ENCODE peak calls at places on chromosomes 12 and 14, in eight cellular contexts. P is astrocyte of the spinal cord; I is AG09319; K is NCI-H2081; X is SK-MEL-5; T is naive thymus-derived CD8-positive, alpha-beta T cell; Q is LHCN-M2; A is globus pallidus. D is an unnamed sample.
A peak's percentile ranks its signal among the peaks of the same experiment; 100 is the strongest.

GRCh38 chr12:91883811-91884210 is 261.8 kb downstream of the BTG1 start:
- DNase-seq in P (no peak), I (no peak), K (no peak), X (no peak), T (no peak), Q (no peak), A (no peak), D (no peak)

GRCh38 chr14:96255501-96256366 is at the start of gene BDKRB1:
- DNase-seq in P (peak; percentile 32), I (peak; percentile 73), K (no peak), X (no peak), T (no peak), Q (peak; percentile 88), A (no peak), D (no peak)

GRCh38 chr12:19893514-19893913 is 454.2 kb downstream of the AEBP2 start:
- DNase-seq in P (peak; percentile 52), I (no peak), K (no peak), X (peak; percentile 79), T (no peak), Q (peak; percentile 41), A (no peak), D (no peak)

GRCh38 chr12:50221228-50222008 is 54.2 kb upstream of the CERS5 start:
- DNase-seq in P (peak; percentile 91), I (peak; percentile 95), K (peak; percentile 60), X (peak; percentile 62), T (no peak), Q (peak; percentile 84), A (peak; percentile 62), D (peak; percentile 61)

GRCh38 chr12:14373202-14373601 is 7.7 kb downstream of the ATF7IP start:
- DNase-seq in P (peak; percentile 44), I (peak; percentile 7), K (no peak), X (peak; percentile 58), T (no peak), Q (peak; percentile 71), A (no peak), D (no peak)

GRCh38 chr12:70482764-70483163 is 116.7 kb downstream of the KCNMB4 start:
- DNase-seq in P (no peak), I (no peak), K (no peak), X (no peak), T (no peak), Q (no peak), A (no peak), D (no peak)

GRCh38 chr14:36426836-36427235 is 93.2 kb downstream of the NKX2-1 start:
- DNase-seq in P (no peak), I (no peak), K (no peak), X (no peak), T (no peak), Q (no peak), A (no peak), D (no peak)

GRCh38 chr14:54252072-54252730 is 144.6 kb upstream of the CDKN3 start:
- DNase-seq in P (peak; percentile 91), I (peak; percentile 8), K (no peak), X (no peak), T (no peak), Q (peak; percentile 95), A (no peak), D (no peak)

GRCh38 chr12:118326971-118327370 is 45.7 kb downstream of the TAOK3 start:
- DNase-seq in P (no peak), I (peak; percentile 10), K (no peak), X (no peak), T (no peak), Q (no peak), A (no peak), D (no peak)

GRCh38 chr12:112350593-112351592 is 31.3 kb downstream of the HECTD4 start:
- DNase-seq in P (no peak), I (no peak), K (no peak), X (no peak), T (no peak), Q (no peak), A (no peak), D (peak; percentile 67)

GRCh38 chr12:10957741-10958140 is 18.7 kb upstream of the TAS2R14 start:
- DNase-seq in P (peak; percentile 33), I (no peak), K (no peak), X (no peak), T (no peak), Q (peak; percentile 23), A (no peak), D (no peak)

GRCh38 chr12:95218852-95219171 is 1.2 kb downstream of the VEZT start:
- DNase-seq in P (no peak), I (no peak), K (peak; percentile 49), X (peak; percentile 22), T (peak; percentile 37), Q (peak; percentile 20), A (peak; percentile 15), D (peak; percentile 59)

GRCh38 chr12:57009949-57010626 is 3.7 kb upstream of the ZBTB39 start:
- DNase-seq in P (no peak), I (no peak), K (no peak), X (no peak), T (no peak), Q (no peak), A (no peak), D (no peak)

GRCh38 chr12:4701383-4701782 is 18.8 kb upstream of the GALNT8 start:
- DNase-seq in P (no peak), I (no peak), K (no peak), X (no peak), T (no peak), Q (no peak), A (peak; percentile 22), D (no peak)

D was measured in G401.